ENCODE peak calls at places on chromosomes 1 and 21, in eight cellular contexts. X is GM23248, S is GM23338, R is neural progenitor cell, C is SK-N-SH, M is HCT116, Y is hepatocyte, Z is MM.1S. H is an unnamed sample.

GRCh38 chr1:15156807-15157380 is 3.3 kb downstream of the TMEM51 start:
- DNase-seq in Z (no peak), R (peak; percentile 37), C (no peak), X (no peak), M (no peak), Y (no peak), S (peak; percentile 51), H (no peak)

GRCh38 chr1:201766117-201766863 is 62.7 kb upstream of the IPO9 start:
- DNase-seq in Y (no peak), X (peak; percentile 98), C (no peak), R (no peak), M (no peak), Z (no peak), S (no peak), H (peak; percentile 58)

GRCh38 chr1:200901796-200902444 is 7.2 kb downstream of the INAVA start:
- DNase-seq in Y (no peak), M (no peak), S (no peak), X (no peak), Z (no peak), R (no peak), C (peak; percentile 54), H (no peak)

GRCh38 chr1:150213170-150214098 is 22.5 kb downstream of the ANP32E start:
- DNase-seq in C (peak; percentile 93), Z (peak; percentile 98), R (peak; percentile 95), Y (peak; percentile 98), S (peak; percentile 98), M (no peak), X (peak; percentile 98), H (peak; percentile 45)

GRCh38 chr1:40462956-40463590 is 12.8 kb downstream of the ZFP69B start:
- DNase-seq in M (no peak), X (peak; percentile 31), Z (no peak), R (no peak), S (peak; percentile 30), Y (no peak), C (no peak), H (peak; percentile 3)

GRCh38 chr1:32937061-32937460 is 27.5 kb downstream of the RNF19B start:
- DNase-seq in S (no peak), Y (no peak), C (no peak), R (no peak), Z (no peak), M (no peak), X (no peak), H (peak; percentile 54)

GRCh38 chr21:33418686-33419085 is 15.5 kb downstream of the IFNGR2 start:
- DNase-seq in Z (no peak), M (no peak), Y (no peak), S (no peak), R (no peak), C (no peak), X (no peak), H (no peak)

GRCh38 chr1:60849401-60849800 is 233.0 kb upstream of the NFIA start:
- DNase-seq in Z (no peak), M (no peak), R (no peak), C (no peak), X (no peak), Y (no peak), S (peak; percentile 72), H (no peak)

GRCh38 chr1:8252266-8252951 is 65.5 kb upstream of the SLC45A1 start:
- DNase-seq in R (no peak), Z (no peak), M (no peak), X (no peak), S (no peak), C (no peak), Y (no peak), H (no peak)

GRCh38 chr1:43732132-43732531 is 24.8 kb downstream of the ST3GAL3 start:
- DNase-seq in Z (no peak), R (no peak), M (no peak), X (no peak), S (no peak), C (no peak), Y (no peak), H (no peak)

GRCh38 chr1:145994391-145995120 is 1.8 kb downstream of the TXNIP start:
- DNase-seq in C (no peak), M (no peak), Z (peak; percentile 14), Y (no peak), X (peak; percentile 31), S (no peak), R (no peak), H (no peak)
- TF ChIP-seq EZH2phosphoT487 in C (no peak), M (no peak), Z (no peak), Y (no peak), X (no peak), S (no peak), R (no peak), H (no peak)

DNA sequence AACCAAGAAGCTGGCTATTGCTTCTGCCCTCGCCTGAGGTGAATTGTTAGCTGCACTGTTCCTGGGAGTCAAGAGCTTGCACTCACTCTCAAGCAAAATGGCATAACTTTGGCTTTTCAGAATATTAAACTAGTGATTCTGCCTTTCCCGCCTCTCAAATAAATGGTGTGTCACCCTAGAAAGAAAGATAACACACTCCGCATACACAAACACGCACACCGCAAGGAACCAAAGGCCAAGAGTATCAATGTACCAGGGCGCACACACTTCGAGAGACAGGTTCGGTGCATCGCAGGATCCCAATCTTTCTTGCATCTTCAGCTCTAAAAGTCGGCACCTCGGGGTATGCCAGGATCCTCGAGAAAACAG is 470 bp upstream of the RTCA start:
- DNase-seq in C (no peak), R (no peak), M (peak; percentile 6), Y (peak; percentile 26), X (peak; percentile 74), S (peak; percentile 70), Z (peak; percentile 16), H (peak; percentile 36)
- TF ChIP-seq EZH2phosphoT487 in C (no peak), R (no peak), M (no peak), Y (no peak), X (no peak), S (no peak), Z (no peak), H (no peak)

GRCh38 chr21:37415938-37416337 is 49.4 kb downstream of the DYRK1A start:
- DNase-seq in Y (no peak), M (no peak), Z (no peak), S (no peak), X (peak; percentile 10), R (no peak), C (no peak), H (no peak)

GRCh38 chr21:37410639-37411038 is 44.1 kb downstream of the DYRK1A start:
- DNase-seq in Z (no peak), Y (no peak), M (no peak), X (no peak), C (no peak), S (no peak), R (no peak), H (no peak)

GRCh38 chr21:37413553-37414291 is 47.1 kb downstream of the DYRK1A start:
- DNase-seq in X (no peak), S (no peak), M (no peak), C (no peak), Y (no peak), R (no peak), Z (no peak), H (no peak)

GRCh38 chr21:37414292-37415253 is 48.0 kb downstream of the DYRK1A start:
- DNase-seq in Z (no peak), M (no peak), R (no peak), C (no peak), X (no peak), S (no peak), Y (no peak), H (no peak)

GRCh38 chr21:37412603-37413360 is 46.2 kb downstream of the DYRK1A start:
- DNase-seq in M (no peak), Y (no peak), R (no peak), S (no peak), C (no peak), Z (no peak), X (peak; percentile 83), H (no peak)
- TF ChIP-seq EZH2phosphoT487 in M (no peak), Y (no peak), R (no peak), S (no peak), C (no peak), Z (no peak), X (no peak), H (no peak)

DNA sequence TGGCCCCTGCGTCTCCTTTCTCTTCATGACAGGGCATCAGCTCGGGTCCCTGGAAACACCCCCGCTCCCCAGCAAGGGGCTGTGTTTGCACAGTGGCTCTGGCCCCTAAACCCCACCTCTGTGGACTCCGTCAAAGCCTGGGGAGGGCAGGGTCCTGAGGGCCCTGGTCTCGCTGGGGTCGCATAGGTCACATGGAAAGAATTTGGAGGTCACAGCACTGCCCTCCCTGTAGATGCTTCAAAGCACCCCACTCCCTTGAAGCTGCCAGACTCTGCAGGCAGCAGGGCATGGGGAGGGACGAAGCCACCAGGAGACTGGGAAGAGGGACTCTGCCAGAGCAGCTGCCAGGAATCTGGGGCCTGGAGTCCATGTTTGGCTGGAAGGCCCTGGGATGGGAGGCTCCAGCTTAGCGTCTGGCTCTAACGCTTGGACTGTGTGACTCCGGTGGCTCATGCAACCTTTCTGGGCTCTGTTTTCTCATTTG is 36.6 kb upstream of the ECE1 start:
- DNase-seq in Y (no peak), C (no peak), S (no peak), X (no peak), Z (no peak), R (peak; percentile 54), M (no peak), H (no peak)
- TF ChIP-seq EZH2phosphoT487 in Y (no peak), C (no peak), S (no peak), X (no peak), Z (no peak), R (no peak), M (no peak), H (no peak)

GRCh38 chr1:119372493-119373086 is 4.0 kb downstream of the HAO2 start:
- DNase-seq in M (peak; percentile 49), Z (peak; percentile 66), X (peak; percentile 57), C (no peak), Y (peak; percentile 87), S (peak; percentile 90), R (peak; percentile 72), H (peak; percentile 80)
- TF ChIP-seq EZH2phosphoT487 in M (no peak), Z (no peak), X (no peak), C (no peak), Y (no peak), S (no peak), R (no peak), H (no peak)

DNA sequence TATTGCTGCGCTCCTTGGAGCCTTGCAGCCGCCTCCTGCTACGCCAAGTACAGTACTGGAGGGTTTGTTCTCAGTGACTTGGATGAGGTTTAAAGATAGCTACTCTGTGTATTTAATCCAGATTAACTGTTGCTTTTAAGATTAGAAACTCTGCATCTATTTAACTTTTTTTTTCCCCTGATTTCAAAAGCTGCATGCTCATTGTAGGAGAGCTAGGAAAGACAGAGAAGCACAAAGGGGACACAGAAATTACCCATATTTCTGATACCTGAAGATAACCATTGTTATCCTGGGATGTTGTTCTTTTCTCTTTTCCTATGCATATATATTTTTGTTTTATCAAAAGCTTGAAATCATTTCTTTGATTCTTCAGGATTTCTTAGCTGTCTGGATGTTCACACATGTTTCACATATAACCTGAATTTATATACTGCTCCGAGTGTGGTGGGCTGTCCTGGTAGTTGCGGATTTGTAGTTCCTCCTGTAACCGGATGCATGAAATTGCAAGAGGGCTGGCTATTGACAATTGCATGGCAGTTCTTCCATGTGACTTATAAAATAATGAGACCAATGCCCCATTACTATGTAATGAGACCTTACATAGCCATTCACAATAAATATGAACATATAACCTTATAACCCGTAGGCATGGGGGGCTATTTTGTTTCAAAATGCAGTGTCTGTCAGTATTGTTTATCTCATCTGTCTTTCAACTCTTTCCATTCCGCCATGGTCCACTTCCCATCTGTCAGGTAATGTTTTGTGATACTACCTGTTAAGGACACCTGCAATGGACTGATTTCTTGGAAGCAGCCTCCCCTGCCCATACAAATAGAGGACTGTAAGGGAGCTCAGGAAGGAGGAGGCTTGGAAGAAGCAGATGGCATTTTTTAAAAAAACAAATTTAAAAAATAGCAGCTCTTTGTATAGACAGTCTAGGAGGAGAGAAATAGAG is 1.4 kb downstream of the RAVER2 start:
- DNase-seq in C (peak; percentile 45), X (no peak), M (no peak), Y (no peak), R (no peak), S (no peak), Z (peak; percentile 13), H (no peak)
- TF ChIP-seq EZH2phosphoT487 in C (no peak), X (no peak), M (no peak), Y (no peak), R (no peak), S (no peak), Z (no peak), H (no peak)

H was measured in PC-3.